ENCODE peak calls at places on chromosomes 4 and X, in five cellular contexts. N, L, B, Q and Z are unnamed samples.

GRCh38 chrX:119790977-119791436 is 423 bp downstream of the RPL39 start:
- DNase-seq in N (peak), L (peak), B (no peak), Q (peak), Z (peak)

GRCh38 chr4:14196141-14196540 is 568.6 kb upstream of the BOD1L1 start:
- DNase-seq in N (no peak), L (peak), B (peak), Q (peak), Z (no peak)

GRCh38 chrX:130769835-130770234 is 133.2 kb downstream of the ENOX2 start:
- DNase-seq in N (no peak), L (peak), B (no peak), Q (no peak), Z (no peak)

GRCh38 chr4:38634047-38634759 is 29.8 kb upstream of the KLF3 start:
- DNase-seq in N (no peak), L (no peak), B (no peak), Q (no peak), Z (no peak)

GRCh38 chr4:38860788-38861424 is 4.3 kb upstream of the TLR6 start:
- DNase-seq in N (no peak), L (peak), B (no peak), Q (peak), Z (no peak)

GRCh38 chrX:46549914-46550313 is 4.7 kb upstream of the ZNF674 start:
- DNase-seq in N (no peak), L (no peak), B (no peak), Q (no peak), Z (no peak)

GRCh38 chrX:140661657-140662056 is 47.9 kb upstream of the LINC00632 start:
- DNase-seq in N (no peak), L (no peak), B (no peak), Q (no peak), Z (no peak)

GRCh38 chr4:88841635-88842034 is 144.0 kb upstream of the NAP1L5 start:
- DNase-seq in N (no peak), L (no peak), B (no peak), Q (no peak), Z (no peak)

GRCh38 chr4:79294064-79294463 is 31.8 kb downstream of the NAA11 start:
- DNase-seq in N (no peak), L (no peak), B (no peak), Q (no peak), Z (no peak)

GRCh38 chrX:14798805-14799397 is 74.0 kb downstream of the FANCB start:
- DNase-seq in N (no peak), L (no peak), B (no peak), Q (no peak), Z (no peak)

GRCh38 chr4:107035711-107036601 is at the start of gene DKK2:
- DNase-seq in N (peak), L (peak), B (peak), Q (peak), Z (no peak)

GRCh38 chr4:101825953-101826352 is 35.4 kb downstream of the BANK1 start:
- DNase-seq in N (no peak), L (no peak), B (no peak), Q (no peak), Z (no peak)

GRCh38 chrX:34809096-34809495 is 133.5 kb upstream of the FAM47B start:
- DNase-seq in N (no peak), L (no peak), B (no peak), Q (no peak), Z (no peak)

GRCh38 chrX:6460893-6461490 is 73.9 kb downstream of the VCX3A start:
- DNase-seq in N (no peak), L (no peak), B (no peak), Q (no peak), Z (no peak)

GRCh38 chrX:12981880-12982279 is 7.0 kb downstream of the TMSB4X start:
- DNase-seq in N (no peak), L (no peak), B (no peak), Q (no peak), Z (no peak)

GRCh38 chr4:2352171-2352570 is 66.3 kb downstream of the ZFYVE28 start:
- DNase-seq in N (no peak), L (no peak), B (no peak), Q (no peak), Z (peak)

GRCh38 chr4:13524504-13525243 is 19.6 kb downstream of the NKX3-2 start:
- DNase-seq in N (no peak), L (no peak), B (no peak), Q (no peak), Z (no peak)

GRCh38 chr4:178080312-178080711 is 638.1 kb upstream of the AGA start:
- DNase-seq in N (no peak), L (no peak), B (no peak), Q (no peak), Z (no peak)

GRCh38 chrX:22952011-22952410 is 47.7 kb upstream of the DDX53 start:
- DNase-seq in N (no peak), L (peak), B (no peak), Q (peak), Z (no peak)

GRCh38 chrX:10579018-10579752 is 41.2 kb downstream of the MID1 start:
- DNase-seq in N (no peak), L (no peak), B (no peak), Q (no peak), Z (no peak)
- H3K4me3 ChIP-seq in N (no peak), L (no peak), B (no peak), Q (no peak), Z (no peak)

GRCh38 chr4:92129408-92129994 is 174.3 kb upstream of the GRID2 start:
- DNase-seq in N (no peak), L (no peak), B (no peak), Q (no peak), Z (no peak)
- H3K4me3 ChIP-seq in N (no peak), L (no peak), B (no peak), Q (no peak), Z (no peak)

GRCh38 chr4:142728209-142728608 is 117.9 kb downstream of the INPP4B start:
- DNase-seq in N (no peak), L (no peak), B (no peak), Q (no peak), Z (no peak)
- H3K4me3 ChIP-seq in N (no peak), L (no peak), B (no peak), Q (no peak), Z (no peak)

GRCh38 chr4:143338313-143338712 is 1.6 kb downstream of the GAB1 start:
- DNase-seq in N (no peak), L (no peak), B (no peak), Q (no peak), Z (no peak)
- H3K4me3 ChIP-seq in N (peak), L (peak), B (no peak), Q (no peak), Z (peak)

GRCh38 chr4:139735381-139736256 is 70.0 kb downstream of the MGST2 start:
- DNase-seq in N (peak), L (peak), B (no peak), Q (no peak), Z (peak)
- H3K4me3 ChIP-seq in N (peak), L (peak), B (no peak), Q (no peak), Z (peak)